ENCODE peak calls at places on chromosomes 12 and 14, in nine cellular contexts. Y is effector CD4-positive, alpha-beta T cell; C is prostate gland; J is GOT3; F is memory B cell; Q is NCI-H146; G is right lobe of liver; N is neural crest cell; T is sciatic nerve. S is an unnamed sample.

GRCh38 chr14:88168498-88169165 is 154.4 kb downstream of the KCNK10 start:
- DNase-seq in Y (peak; percentile 24), C (no peak), N (peak; percentile 9), Q (no peak), G (peak; percentile 53), T (no peak), F (peak; percentile 50), J (no peak), S (peak; percentile 34)

GRCh38 chr14:88163731-88164255 is 158.9 kb downstream of the GPR65 start:
- DNase-seq in J (no peak), T (no peak), Q (no peak), G (no peak), C (no peak), Y (no peak), F (no peak), N (no peak), S (no peak)

GRCh38 chr12:94621662-94622359 is 28.5 kb downstream of the TMCC3 start:
- DNase-seq in N (no peak), G (no peak), Q (no peak), F (no peak), T (no peak), J (no peak), C (no peak), Y (no peak), S (no peak)

GRCh38 chr12:30806989-30807694 is 52.4 kb upstream of the CAPRIN2 start:
- DNase-seq in Y (no peak), C (peak; percentile 45), F (no peak), Q (peak; percentile 91), N (no peak), J (no peak), T (no peak), G (peak; percentile 67), S (no peak)

GRCh38 chr12:2845280-2845679 is 10.4 kb upstream of the NRIP2 start:
- DNase-seq in T (no peak), F (no peak), Q (no peak), G (no peak), C (no peak), N (no peak), Y (no peak), J (no peak), S (no peak)

GRCh38 chr14:94378527-94379290 is 9.7 kb downstream of the SERPINA1 start:
- DNase-seq in C (no peak), J (no peak), F (no peak), N (no peak), Y (no peak), Q (no peak), T (no peak), G (peak; percentile 50), S (no peak)

GRCh38 chr12:109763201-109763841 is 49.7 kb downstream of the FAM222A start:
- DNase-seq in F (no peak), G (no peak), T (peak; percentile 15), Q (no peak), C (no peak), Y (no peak), N (no peak), J (no peak), S (no peak)

GRCh38 chr12:32139064-32139421 is 32.4 kb downstream of the BICD1 start:
- DNase-seq in F (peak; percentile 37), Q (no peak), N (no peak), T (no peak), G (no peak), C (no peak), Y (no peak), J (no peak), S (peak; percentile 78)

GRCh38 chr12:68003777-68004176 is 14.5 kb downstream of the IFNG-AS1 start:
- DNase-seq in C (no peak), Q (no peak), T (no peak), J (no peak), N (no peak), F (no peak), G (peak; percentile 50), Y (no peak), S (no peak)

GRCh38 chr14:79548836-79549235 is 662.5 kb downstream of the DIO2 start:
- DNase-seq in Y (no peak), F (no peak), C (no peak), G (no peak), T (no peak), N (no peak), Q (no peak), J (no peak), S (no peak)

GRCh38 chr14:34120185-34120977 is 169.5 kb upstream of the EGLN3 start:
- DNase-seq in Q (no peak), T (no peak), C (no peak), G (no peak), N (no peak), Y (no peak), J (no peak), F (no peak), S (no peak)

GRCh38 chr12:57092876-57093411 is 4.0 kb downstream of the NAB2 start:
- DNase-seq in J (no peak), Q (no peak), T (peak; percentile 56), F (no peak), Y (no peak), C (no peak), N (no peak), G (no peak), S (no peak)

GRCh38 chr12:39692258-39692853 is 72.8 kb upstream of the ABCD2 start:
- DNase-seq in Q (no peak), G (no peak), T (no peak), Y (no peak), F (no peak), N (no peak), C (no peak), J (no peak), S (no peak)

GRCh38 chr12:6310771-6311610 is 509 bp downstream of the PLEKHG6 start:
- DNase-seq in J (no peak), F (no peak), T (no peak), C (no peak), N (no peak), G (no peak), Q (peak; percentile 77), Y (no peak), S (no peak)

GRCh38 chr12:101086490-101086889 is 123.5 kb downstream of the SLC5A8 start:
- DNase-seq in J (no peak), T (no peak), Q (no peak), F (no peak), Y (no peak), N (no peak), G (no peak), C (no peak), S (no peak)

GRCh38 chr12:106288510-106289195 is 13.9 kb upstream of the TCP11L2 start:
- DNase-seq in Y (no peak), G (no peak), Q (no peak), T (no peak), J (no peak), C (no peak), F (no peak), N (no peak), S (no peak)

GRCh38 chr14:92635896-92636295 is 112.5 kb downstream of the LGMN start:
- DNase-seq in C (no peak), Q (no peak), J (no peak), F (no peak), T (no peak), N (no peak), Y (no peak), G (no peak), S (no peak)

GRCh38 chr12:113818833-113819232 is 147.3 kb downstream of the RBM19 start:
- DNase-seq in G (no peak), J (no peak), T (no peak), Y (no peak), Q (no peak), F (no peak), N (peak; percentile 36), C (no peak), S (no peak)

GRCh38 chr12:91127751-91128150 is 16.5 kb upstream of the LUM start:
- DNase-seq in J (no peak), N (no peak), T (no peak), G (no peak), F (no peak), C (no peak), Q (no peak), Y (no peak), S (no peak)

GRCh38 chr12:84136862-84137367 is 775.7 kb downstream of the SLC6A15 start:
- DNase-seq in F (no peak), Y (no peak), J (no peak), G (no peak), C (no peak), N (no peak), T (no peak), Q (no peak), S (no peak)

S was measured in T-helper 2 cell.